ENCODE peak calls at places on chromosomes 12 and 14, in six cellular contexts. One of them, this sample, is unnamed.

GRCh38 chr12:127401536-127401935 is 865.4 kb upstream of the TMEM132C start:
- DNase-seq in left cardiac atrium: no peak
- DNase-seq in activated CD8-positive, alpha-beta memory T cell treated with anti-CD3 and anti-CD28 coated beads for 4 hours: no peak
- DNase-seq in NCI-H1694: no peak
- DNase-seq in fibroblast of lung: no peak
- DNase-seq in neural crest cell: no peak
- DNase-seq in this sample: no peak

GRCh38 chr12:78101181-78101876 is 270.6 kb downstream of the NAV3 start:
- DNase-seq in left cardiac atrium: no peak
- DNase-seq in activated CD8-positive, alpha-beta memory T cell treated with anti-CD3 and anti-CD28 coated beads for 4 hours: no peak
- DNase-seq in neural crest cell: no peak
- DNase-seq in NCI-H1694: no peak
- DNase-seq in fibroblast of lung: no peak
- DNase-seq in this sample: no peak

GRCh38 chr12:47894068-47894467 is 10.7 kb downstream of the VDR start:
- DNase-seq in neural crest cell: no peak
- DNase-seq in fibroblast of lung: no peak
- DNase-seq in NCI-H1694: no peak
- DNase-seq in activated CD8-positive, alpha-beta memory T cell treated with anti-CD3 and anti-CD28 coated beads for 4 hours: no peak
- DNase-seq in left cardiac atrium: no peak
- DNase-seq in this sample: no peak

GRCh38 chr12:32248594-32249140 is 142.0 kb downstream of the BICD1 start:
- DNase-seq in fibroblast of lung: no peak
- DNase-seq in neural crest cell: no peak
- DNase-seq in activated CD8-positive, alpha-beta memory T cell treated with anti-CD3 and anti-CD28 coated beads for 4 hours: no peak
- DNase-seq in NCI-H1694: no peak
- DNase-seq in left cardiac atrium: no peak
- DNase-seq in this sample: no peak

GRCh38 chr12:31393004-31393550 is 67.1 kb upstream of the SINHCAF start:
- DNase-seq in left cardiac atrium: no peak
- DNase-seq in NCI-H1694: no peak
- DNase-seq in activated CD8-positive, alpha-beta memory T cell treated with anti-CD3 and anti-CD28 coated beads for 4 hours: no peak
- DNase-seq in neural crest cell: no peak
- DNase-seq in fibroblast of lung: no peak
- DNase-seq in this sample: no peak

GRCh38 chr12:26056335-26056734 is 68.5 kb downstream of the BHLHE41 start:
- DNase-seq in left cardiac atrium: no peak
- DNase-seq in fibroblast of lung: peak
- DNase-seq in NCI-H1694: no peak
- DNase-seq in neural crest cell: no peak
- DNase-seq in activated CD8-positive, alpha-beta memory T cell treated with anti-CD3 and anti-CD28 coated beads for 4 hours: no peak
- DNase-seq in this sample: peak

GRCh38 chr14:20655851-20656250 is 14.4 kb upstream of the OR6S1 start:
- DNase-seq in activated CD8-positive, alpha-beta memory T cell treated with anti-CD3 and anti-CD28 coated beads for 4 hours: no peak
- DNase-seq in neural crest cell: no peak
- DNase-seq in NCI-H1694: no peak
- DNase-seq in left cardiac atrium: no peak
- DNase-seq in fibroblast of lung: no peak
- DNase-seq in this sample: no peak

GRCh38 chr12:96190403-96191170 is 3.6 kb upstream of the ELK3 start:
- DNase-seq in left cardiac atrium: no peak
- DNase-seq in neural crest cell: no peak
- DNase-seq in NCI-H1694: no peak
- DNase-seq in fibroblast of lung: no peak
- DNase-seq in activated CD8-positive, alpha-beta memory T cell treated with anti-CD3 and anti-CD28 coated beads for 4 hours: no peak
- DNase-seq in this sample: peak

GRCh38 chr14:20427231-20428009 is 8.5 kb downstream of the KLHL33 start:
- DNase-seq in NCI-H1694: no peak
- DNase-seq in left cardiac atrium: no peak
- DNase-seq in neural crest cell: no peak
- DNase-seq in fibroblast of lung: peak
- DNase-seq in activated CD8-positive, alpha-beta memory T cell treated with anti-CD3 and anti-CD28 coated beads for 4 hours: no peak
- DNase-seq in this sample: peak